ENCODE peak calls at places on chromosomes 1 and 21, in six cellular contexts. C is GM20000, O is AG10803, U is GM23338, Y is foreskin fibroblast, R is nephron progenitor cell. K is an unnamed sample.

GRCh38 chr1:68322837-68323687 is 90.7 kb upstream of the WLS start:
- DNase-seq in U (no peak), R (peak), Y (peak), C (no peak), O (peak), K (peak)

GRCh38 chr1:180234369-180235076 is 4.5 kb downstream of the LHX4 start:
- DNase-seq in O (no peak), U (peak), Y (no peak), R (peak), C (no peak), K (no peak)

GRCh38 chr1:232084584-232085223 is 458.1 kb downstream of the DISC1 start:
- DNase-seq in R (peak), U (peak), C (no peak), Y (peak), O (no peak), K (no peak)

GRCh38 chr1:45913183-45913924 is 109.9 kb downstream of the MAST2 start:
- DNase-seq in Y (peak), C (no peak), O (peak), R (peak), U (no peak), K (peak)

GRCh38 chr1:230105754-230106625 is 39.0 kb downstream of the GALNT2 start:
- DNase-seq in U (no peak), Y (peak), O (peak), R (no peak), C (peak), K (no peak)

GRCh38 chr1:202160377-202160940 is at the start of gene PTPN7:
- DNase-seq in O (no peak), Y (no peak), C (peak), R (no peak), U (no peak), K (no peak)

GRCh38 chr21:26637346-26637745 is 64.3 kb upstream of the CYYR1 start:
- DNase-seq in C (no peak), O (peak), Y (no peak), U (no peak), R (no peak), K (no peak)

GRCh38 chr1:235442788-235443429 is 61.3 kb downstream of the B3GALNT2 start:
- DNase-seq in Y (peak), U (no peak), O (peak), R (no peak), C (no peak), K (peak)

GRCh38 chr1:6126028-6126427 is 54.1 kb downstream of the CHD5 start:
- DNase-seq in U (no peak), Y (no peak), O (no peak), R (no peak), C (no peak), K (no peak)

GRCh38 chr1:12434174-12434573 is 183.8 kb downstream of the DHRS3 start:
- DNase-seq in C (no peak), O (peak), R (no peak), Y (peak), U (no peak), K (no peak)

GRCh38 chr1:4636186-4636585 is 18.2 kb upstream of the AJAP1 start:
- DNase-seq in C (no peak), O (no peak), Y (no peak), R (no peak), U (no peak), K (no peak)

DNA sequence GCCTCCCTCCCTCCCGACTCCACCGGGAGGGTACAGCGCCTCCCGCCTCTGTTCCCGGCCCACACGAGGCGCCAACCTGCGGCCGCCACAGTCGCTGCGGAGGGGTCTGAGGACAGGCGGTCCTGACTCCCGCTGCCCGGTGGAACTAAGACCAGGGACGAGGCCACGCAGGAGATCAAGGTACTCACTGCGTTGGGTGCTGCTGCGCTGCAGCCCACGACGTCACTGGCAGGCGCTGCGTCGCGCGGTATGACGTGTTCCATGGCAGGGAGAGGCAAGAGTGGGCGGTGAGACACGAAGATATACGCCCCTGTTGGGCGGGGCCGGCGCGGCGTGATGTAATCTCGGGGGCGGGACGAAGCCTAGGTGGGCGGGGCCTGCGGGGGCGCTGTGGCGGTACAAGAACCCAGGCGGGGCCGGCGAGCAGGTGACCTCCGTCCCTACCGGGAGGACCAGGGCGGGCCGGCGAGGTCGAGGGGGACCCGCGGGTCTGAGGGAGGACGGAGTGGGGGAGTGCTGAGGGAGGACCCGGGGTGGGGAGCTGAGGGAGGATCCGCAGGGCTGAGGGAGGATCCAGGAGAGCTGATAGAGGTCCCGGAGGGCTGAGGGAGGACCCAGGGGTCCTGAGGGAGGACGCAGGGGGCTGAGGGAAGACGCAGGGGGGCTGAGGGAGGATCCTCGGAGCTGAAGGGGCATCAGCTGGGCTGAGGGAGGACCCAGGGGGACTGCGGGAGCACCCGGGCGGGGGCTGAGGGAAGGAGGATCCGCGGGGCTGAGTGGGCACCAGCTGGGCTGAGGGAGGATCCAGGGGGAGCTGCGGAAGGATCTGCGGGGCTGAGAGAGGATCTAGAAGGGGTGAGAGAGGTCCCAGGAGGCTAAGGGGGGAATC is at the start of gene MRPL55:
- DNase-seq in C (peak), R (peak), Y (peak), O (peak), U (peak), K (peak)
- TF ChIP-seq CTCF in C (no peak), R (no peak), Y (no peak), O (no peak), U (peak), K (no peak)

DNA sequence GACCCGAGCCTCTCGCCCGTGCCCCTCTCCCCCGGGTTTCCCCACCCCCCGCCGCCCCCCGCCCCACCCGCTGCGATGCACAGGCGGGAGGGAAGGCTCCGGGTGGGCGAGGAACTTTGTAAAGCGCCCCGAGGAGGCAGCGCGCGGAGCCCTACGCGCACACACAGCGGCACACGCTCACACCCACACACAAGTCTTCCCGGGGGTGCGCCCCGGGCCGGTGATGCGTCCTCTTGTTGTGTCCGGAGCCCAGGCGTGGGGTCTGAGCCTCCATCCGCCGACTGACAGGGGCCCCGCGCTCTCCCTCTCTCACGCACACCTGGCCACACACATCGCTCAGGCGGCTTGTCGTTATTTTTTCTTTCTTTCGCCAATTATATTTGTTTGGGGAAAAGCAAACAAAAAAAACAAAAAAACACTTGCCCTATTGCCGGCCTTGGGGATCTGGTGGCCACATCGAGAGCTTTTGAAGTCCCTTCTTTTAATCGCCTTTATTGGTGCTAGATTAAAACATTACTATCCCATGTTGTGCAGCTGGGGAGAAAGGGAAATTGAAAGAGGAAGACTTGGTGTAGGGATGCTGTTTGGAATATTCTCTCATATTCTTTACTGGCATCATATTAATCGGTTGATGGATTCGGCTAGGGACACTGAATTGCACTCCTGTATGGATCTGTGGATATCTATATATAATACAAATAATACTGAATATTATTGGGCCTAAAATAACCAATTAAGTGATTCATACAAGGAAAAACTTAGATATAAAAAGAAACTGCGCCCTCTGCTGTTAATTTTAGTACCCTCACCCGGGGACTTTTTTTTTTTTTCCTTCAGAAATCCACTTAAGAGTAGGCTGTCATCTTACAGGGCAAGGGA is 891 bp downstream of the NTNG1 start:
- DNase-seq in Y (peak), R (peak), U (peak), O (peak), C (peak), K (peak)
- TF ChIP-seq CTCF in Y (peak), R (peak), U (no peak), O (peak), C (peak), K (peak)

GRCh38 chr21:33301632-33302002 is 23.2 kb upstream of the IFNAR1 start:
- DNase-seq in Y (no peak), R (no peak), C (no peak), O (no peak), U (no peak), K (no peak)

GRCh38 chr21:33296156-33296555 is 28.6 kb upstream of the IFNAR1 start:
- DNase-seq in R (no peak), U (no peak), O (no peak), C (no peak), Y (no peak), K (no peak)

GRCh38 chr21:33300701-33301631 is 23.8 kb upstream of the IFNAR1 start:
- DNase-seq in Y (no peak), R (no peak), O (no peak), U (no peak), C (no peak), K (no peak)

GRCh38 chr21:33302055-33302454 is 22.7 kb upstream of the IFNAR1 start:
- DNase-seq in O (no peak), R (no peak), C (no peak), U (no peak), Y (no peak), K (no peak)

GRCh38 chr21:33299181-33299752 is 25.5 kb upstream of the IFNAR1 start:
- DNase-seq in Y (no peak), C (peak), O (no peak), R (no peak), U (peak), K (no peak)
- TF ChIP-seq CTCF in Y (no peak), C (no peak), O (no peak), R (no peak), U (no peak), K (no peak)

GRCh38 chr1:54361342-54361741 is 44.9 kb downstream of the SSBP3 start:
- DNase-seq in U (peak), Y (no peak), C (no peak), O (no peak), R (no peak), K (no peak)

GRCh38 chr1:54358503-54359168 is 47.6 kb downstream of the SSBP3 start:
- DNase-seq in O (no peak), R (no peak), U (no peak), Y (no peak), C (no peak), K (no peak)

GRCh38 chr1:54357967-54358366 is 48.2 kb downstream of the SSBP3 start:
- DNase-seq in O (no peak), U (no peak), Y (no peak), R (no peak), C (no peak), K (no peak)

GRCh38 chr1:54359393-54360162 is 46.6 kb downstream of the SSBP3 start:
- DNase-seq in U (no peak), O (peak), R (no peak), Y (no peak), C (no peak), K (no peak)

DNA sequence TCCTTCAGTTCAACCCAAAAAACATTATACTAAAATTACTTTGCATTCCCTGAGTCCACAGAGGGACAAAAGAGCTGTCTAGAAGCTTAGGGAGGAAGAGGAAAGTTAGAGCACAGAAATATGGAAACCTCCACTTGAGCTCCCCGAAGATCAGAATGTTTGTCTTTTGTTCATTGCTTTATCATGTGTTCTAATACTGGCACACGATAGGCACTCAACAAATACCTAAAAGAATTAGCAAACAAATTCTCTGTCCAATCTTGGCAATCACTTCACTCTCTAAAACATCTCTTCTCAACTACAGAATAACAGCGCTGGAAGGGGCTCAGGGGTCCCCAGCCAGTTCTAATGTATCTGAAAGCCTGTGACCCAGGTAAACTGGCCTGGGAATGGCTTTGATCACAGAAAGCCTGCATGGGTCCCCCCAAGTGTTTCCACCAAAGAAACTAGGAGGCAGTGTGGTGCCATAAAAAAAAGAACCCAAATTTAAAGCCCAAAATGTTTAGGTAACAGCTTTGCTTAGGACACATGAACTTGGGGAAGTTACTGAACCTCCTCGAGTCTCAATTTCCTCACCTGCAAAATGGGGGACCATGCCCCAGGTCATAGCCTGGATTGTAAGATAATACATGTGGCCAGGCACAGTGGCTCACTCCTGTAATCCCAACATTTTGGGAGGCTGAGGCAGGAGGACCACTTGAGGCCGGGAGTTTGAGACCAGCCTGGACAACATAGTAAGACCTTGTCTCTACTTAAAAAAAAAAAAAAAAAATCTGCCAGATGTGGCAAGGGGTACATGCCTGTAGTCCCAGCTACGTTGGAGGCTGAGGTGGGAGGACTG is 45.8 kb downstream of the SSBP3 start:
- DNase-seq in C (peak), U (no peak), R (no peak), Y (no peak), O (no peak), K (no peak)
- TF ChIP-seq CTCF in C (no peak), U (peak), R (no peak), Y (peak), O (no peak), K (no peak)

DNA sequence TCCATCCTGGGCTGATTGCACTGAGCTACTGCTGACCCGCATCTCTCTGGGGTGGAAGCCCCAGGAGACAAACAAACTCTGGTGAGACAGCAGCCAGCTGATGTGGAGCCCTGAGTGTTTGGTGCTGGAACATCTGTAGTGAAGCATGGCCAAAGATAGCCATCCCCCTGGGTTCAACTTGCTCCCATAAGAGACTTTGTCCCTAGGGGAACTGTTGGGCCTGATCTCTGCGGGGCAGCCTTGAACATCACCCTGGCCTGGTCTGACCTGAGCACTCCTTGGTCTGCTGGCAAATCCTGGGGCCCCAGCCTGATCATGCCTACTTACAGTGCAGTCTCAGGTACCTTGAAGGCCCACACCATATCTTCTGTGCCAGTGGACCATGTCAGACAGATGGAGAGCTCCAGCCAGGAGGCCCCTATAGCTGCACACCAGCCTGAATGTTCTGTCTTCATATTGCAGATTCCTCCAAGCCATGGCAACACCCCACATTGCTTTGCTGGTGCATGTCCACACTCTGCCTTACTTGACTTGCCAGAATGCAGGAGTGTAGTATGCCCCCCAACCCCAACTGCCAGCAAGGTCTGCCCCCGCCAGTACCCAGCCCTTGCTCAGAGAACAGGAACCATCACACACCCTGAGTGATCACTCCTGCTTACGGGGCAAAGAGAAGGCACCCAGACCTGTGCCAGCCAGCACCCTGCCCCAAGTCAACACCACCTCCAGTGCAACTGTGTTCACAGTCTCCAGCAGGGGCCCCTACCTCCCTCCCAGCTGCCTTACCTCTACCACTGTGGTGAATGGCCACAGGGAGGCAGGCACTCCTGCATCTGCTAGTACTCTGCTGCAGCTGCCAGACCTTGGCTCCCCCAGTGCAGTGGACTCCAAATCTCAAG is 690.5 kb upstream of the NR5A2 start:
- DNase-seq in Y (no peak), O (no peak), R (no peak), C (no peak), U (peak), K (no peak)
- TF ChIP-seq CTCF in Y (no peak), O (no peak), R (no peak), C (no peak), U (peak), K (no peak)

K was measured in AG09319.